ENCODE peak calls at places on chromosome 11, in five cellular contexts. Y is Caki2; G is activated naive CD4-positive, alpha-beta T cell; J is activated naive CD8-positive, alpha-beta T cell treated with anti-CD3 and anti-CD28 coated beads, Interleukin-2, amount 50 U/mL, for 24 hours; V is NCI-H1694 treated with DMSO at 0.1 percent for 48 hours. T is an unnamed sample.

GRCh38 chr11:17979770-17980371 is 33.0 kb downstream of the SERGEF start:
- DNase-seq in G (no peak), J (peak; percentile 10), V (peak; percentile 34), Y (peak; percentile 21), T (peak; percentile 2)

GRCh38 chr11:9351956-9352355 is 32.5 kb upstream of the IPO7 start:
- DNase-seq in Y (no peak), J (no peak), G (no peak), V (no peak), T (no peak)

GRCh38 chr11:693887-694562 is 997 bp downstream of the DEAF1 start:
- DNase-seq in J (no peak), V (no peak), G (no peak), Y (no peak), T (no peak)

GRCh38 chr11:73270855-73271477 is 1.2 kb upstream of the P2RY6 start:
- DNase-seq in J (no peak), V (no peak), G (no peak), Y (no peak), T (no peak)

GRCh38 chr11:128840783-128841182 is 26.3 kb downstream of the KCNJ1 start:
- DNase-seq in V (no peak), G (no peak), J (no peak), Y (no peak), T (no peak)

GRCh38 chr11:134577801-134578200 is 165.8 kb upstream of the B3GAT1 start:
- DNase-seq in Y (no peak), J (no peak), G (no peak), V (no peak), T (no peak)

GRCh38 chr11:103315248-103315647 is 206.0 kb downstream of the DYNC2H1 start:
- DNase-seq in G (no peak), J (no peak), V (no peak), Y (no peak), T (no peak)

GRCh38 chr11:35029979-35030378 is 109.0 kb upstream of the CD44 start:
- DNase-seq in Y (peak; percentile 27), V (no peak), J (no peak), G (no peak), T (no peak)

GRCh38 chr11:111633756-111634362 is 31.6 kb downstream of the SIK2 start:
- DNase-seq in V (no peak), Y (no peak), G (no peak), J (no peak), T (no peak)

GRCh38 chr11:28366549-28367341 is 258.6 kb downstream of the METTL15 start:
- DNase-seq in G (no peak), J (no peak), Y (no peak), V (no peak), T (no peak)

GRCh38 chr11:92246637-92247036 is 22.0 kb downstream of the FAT3 start:
- DNase-seq in J (no peak), Y (peak; percentile 12), V (no peak), G (no peak), T (no peak)

GRCh38 chr11:10257478-10257877 is 36.5 kb downstream of the SBF2 start:
- DNase-seq in J (no peak), V (no peak), G (no peak), Y (no peak), T (no peak)

GRCh38 chr11:91947215-91947614 is 277.4 kb upstream of the FAT3 start:
- DNase-seq in G (no peak), Y (peak; percentile 77), V (peak; percentile 48), J (no peak), T (no peak)

GRCh38 chr11:72511393-72512047 is 77.2 kb upstream of the CLPB start:
- DNase-seq in J (no peak), Y (peak; percentile 12), G (no peak), V (no peak), T (no peak)

GRCh38 chr11:2800655-2801531 is 84.7 kb downstream of the CDKN1C start:
- DNase-seq in J (no peak), Y (no peak), G (no peak), V (no peak), T (no peak)

GRCh38 chr11:113567097-113567496 is 91.9 kb upstream of the DRD2 start:
- DNase-seq in G (no peak), Y (no peak), J (no peak), V (no peak), T (no peak)

GRCh38 chr11:70021586-70021985 is 56.5 kb upstream of the ANO1 start:
- DNase-seq in G (no peak), V (no peak), J (no peak), Y (no peak), T (no peak)